ENCODE peak calls at places on chromosomes 6 and 20, in four cellular contexts. S is fibroblast of pulmonary artery, A is esophagus muscularis mucosa, J is mesenteric fat pad. O is an unnamed sample.

GRCh38 chr6:87881342-87881895 is 166.2 kb upstream of the SPACA1 start:
- DNase-seq in S (no peak), A (no peak), J (no peak), O (no peak)

GRCh38 chr6:1841131-1841530 is 231.4 kb downstream of the FOXC1 start:
- DNase-seq in A (no peak), J (no peak), S (no peak), O (no peak)

GRCh38 chr6:111644893-111645430 is 39.3 kb upstream of the TRAF3IP2 start:
- DNase-seq in A (no peak), S (no peak), J (no peak), O (no peak)

GRCh38 chr20:53534037-53534436 is 59.6 kb downstream of the ZNF217 start:
- DNase-seq in S (no peak), J (no peak), A (no peak), O (no peak)

GRCh38 chr20:41531876-41532275 is 86.3 kb downstream of the CHD6 start:
- DNase-seq in S (no peak), A (no peak), J (no peak), O (no peak)

GRCh38 chr20:41078329-41078728 is 49.7 kb downstream of the TOP1 start:
- DNase-seq in J (no peak), S (peak), A (no peak), O (peak)

GRCh38 chr6:47512872-47513271 is 35.3 kb downstream of the CD2AP start:
- DNase-seq in A (no peak), S (peak), J (no peak), O (peak)

GRCh38 chr20:47876348-47877056 is 91.2 kb upstream of the SULF2 start:
- DNase-seq in A (no peak), S (no peak), J (no peak), O (no peak)

GRCh38 chr6:159174263-159174974 is 5.2 kb downstream of the FNDC1 start:
- DNase-seq in J (peak), A (peak), S (peak), O (peak)

GRCh38 chr6:89371849-89372505 is 19.5 kb upstream of the UBE2J1 start:
- DNase-seq in S (peak), J (no peak), A (no peak), O (peak)

GRCh38 chr20:61924211-61924857 is 141.3 kb downstream of the TAF4 start:
- DNase-seq in J (no peak), A (no peak), S (no peak), O (no peak)

GRCh38 chr6:26552640-26553189 is 14.5 kb downstream of the HMGN4 start:
- DNase-seq in S (no peak), A (no peak), J (no peak), O (no peak)

GRCh38 chr6:139605350-139605749 is 230.9 kb upstream of the CITED2 start:
- DNase-seq in J (no peak), S (peak), A (no peak), O (peak)

GRCh38 chr6:24831771-24832718 is 33.3 kb upstream of the ARMH2 start:
- DNase-seq in J (no peak), A (no peak), S (no peak), O (peak)

GRCh38 chr20:13984211-13984610 is 6.2 kb downstream of the SEL1L2 start:
- DNase-seq in A (no peak), J (no peak), S (no peak), O (no peak)

GRCh38 chr20:2693286-2693995 is 861 bp downstream of the EBF4 start:
- DNase-seq in A (no peak), S (peak), J (peak), O (no peak)

GRCh38 chr6:168078199-168078942 is 641 bp downstream of the FRMD1 start:
- DNase-seq in S (peak), A (no peak), J (no peak), O (no peak)

GRCh38 chr6:72080260-72080941 is 194.1 kb downstream of the RIMS1 start:
- DNase-seq in J (no peak), S (peak), A (no peak), O (no peak)

GRCh38 chr6:138824482-138825134 is 28.7 kb downstream of the ECT2L start:
- DNase-seq in J (no peak), S (no peak), A (no peak), O (no peak)

GRCh38 chr6:167705211-167705750 is 121.4 kb upstream of the AFDN start:
- DNase-seq in S (no peak), J (peak), A (no peak), O (no peak)

GRCh38 chr20:23180451-23180921 is 94.4 kb upstream of the CD93 start:
- DNase-seq in A (peak), J (no peak), S (no peak), O (no peak)

GRCh38 chr20:45909817-45910669 is 1.9 kb downstream of the PLTP start:
- DNase-seq in S (no peak), J (no peak), A (no peak), O (no peak)

GRCh38 chr6:38997128-38997761 is 51.3 kb upstream of the GLP1R start:
- DNase-seq in J (no peak), S (peak), A (no peak), O (peak)

GRCh38 chr6:424741-425417 is 33.3 kb downstream of the IRF4 start:
- DNase-seq in A (no peak), J (no peak), S (no peak), O (no peak)

GRCh38 chr20:61352381-61353260 is 100.6 kb downstream of the CDH4 start:
- DNase-seq in S (no peak), J (no peak), A (no peak), O (no peak)

GRCh38 chr20:58697867-58698703 is 5.5 kb downstream of the NPEPL1 start:
- DNase-seq in A (no peak), J (peak), S (no peak), O (no peak)

GRCh38 chr6:3504938-3505735 is 48.3 kb upstream of the SLC22A23 start:
- DNase-seq in J (no peak), A (no peak), S (no peak), O (no peak)

GRCh38 chr6:144013486-144013909 is 5.4 kb upstream of the PLAGL1 start:
- DNase-seq in J (peak), S (peak), A (no peak), O (peak)

GRCh38 chr6:112113371-112113770 is 26.0 kb downstream of the FAM229B start:
- DNase-seq in J (no peak), S (no peak), A (no peak), O (no peak)

GRCh38 chr6:17705428-17705777 is 1.3 kb downstream of the NUP153 start:
- DNase-seq in A (no peak), J (no peak), S (peak), O (peak)

GRCh38 chr6:39452306-39452705 is 129.8 kb upstream of the KCNK16 start:
- DNase-seq in A (no peak), S (peak), J (no peak), O (peak)

GRCh38 chr20:50930139-50931047 is 844 bp downstream of the ADNP start:
- DNase-seq in S (no peak), A (no peak), J (peak), O (no peak)

O was measured in astrocyte of the spinal cord.